ENCODE peak calls at places on chromosomes 16 and 17, in eight cellular contexts. R is neural progenitor cell, U is OCI-LY7, A is HCT116, V is MM.1S, X is hepatocyte, M is PC-3, E is SK-N-SH. Q is an unnamed sample.

GRCh38 chr17:19641687-19642372 is 6.7 kb upstream of the ALDH3A2 start:
- DNase-seq in R (no peak), U (no peak), A (no peak), V (no peak), X (no peak), M (peak; percentile 81), E (no peak), Q (no peak)

GRCh38 chr16:68689921-68690320 is 44.8 kb downstream of the CDH3 start:
- DNase-seq in R (no peak), U (no peak), A (no peak), V (no peak), X (no peak), M (no peak), E (no peak), Q (no peak)

GRCh38 chr17:59466943-59467801 is 98.2 kb upstream of the DHX40 start:
- DNase-seq in R (peak; percentile 19), U (no peak), A (no peak), V (no peak), X (no peak), M (no peak), E (no peak), Q (no peak)

GRCh38 chr17:17790673-17791464 is 45.9 kb downstream of the SREBF1 start:
- DNase-seq in R (no peak), U (no peak), A (no peak), V (no peak), X (no peak), M (no peak), E (peak; percentile 76), Q (no peak)

GRCh38 chr16:56203052-56203451 is 11.8 kb downstream of the GNAO1 start:
- DNase-seq in R (peak; percentile 56), U (peak; percentile 32), A (peak; percentile 16), V (peak; percentile 30), X (peak; percentile 25), M (no peak), E (peak; percentile 44), Q (peak; percentile 26)

GRCh38 chr16:86891121-86891520 is 312.8 kb downstream of the FOXL1 start:
- DNase-seq in R (no peak), U (no peak), A (no peak), V (no peak), X (no peak), M (no peak), E (no peak), Q (no peak)

GRCh38 chr16:12907670-12908233 is 6.4 kb downstream of the SHISA9 start:
- DNase-seq in R (peak; percentile 58), U (peak; percentile 31), A (no peak), V (no peak), X (no peak), M (peak; percentile 33), E (peak; percentile 38), Q (peak; percentile 23)

GRCh38 chr17:67546578-67547527 is 169.8 kb downstream of the PITPNC1 start:
- DNase-seq in R (no peak), U (peak; percentile 24), A (no peak), V (no peak), X (peak; percentile 51), M (no peak), E (no peak), Q (peak; percentile 38)

GRCh38 chr16:73166394-73166971 is 118.6 kb upstream of the ZFHX3 start:
- DNase-seq in R (peak; percentile 32), U (no peak), A (no peak), V (no peak), X (no peak), M (no peak), E (no peak), Q (no peak)

GRCh38 chr16:12572316-12572985 is 231.2 kb downstream of the CPPED1 start:
- DNase-seq in R (no peak), U (no peak), A (no peak), V (no peak), X (no peak), M (no peak), E (no peak), Q (no peak)

GRCh38 chr17:41633498-41634197 is 9.3 kb upstream of the KRT17 start:
- DNase-seq in R (peak; percentile 23), U (peak; percentile 7), A (no peak), V (no peak), X (no peak), M (no peak), E (no peak), Q (no peak)

GRCh38 chr16:15643453-15644305 is 725 bp upstream of the MARF1 start:
- DNase-seq in R (no peak), U (peak; percentile 78), A (peak; percentile 44), V (peak; percentile 55), X (peak; percentile 77), M (peak; percentile 53), E (peak; percentile 65), Q (peak; percentile 87)

GRCh38 chr17:43349142-43349541 is 49.7 kb upstream of the ARL4D start:
- DNase-seq in R (no peak), U (no peak), A (no peak), V (no peak), X (no peak), M (no peak), E (no peak), Q (no peak)
- H3K9me3 ChIP-seq in R (peaks cover 8% of the 10 kb centered on the region), U (peaks cover 23% of the 10 kb centered on the region), A (peaks cover 16% of the 10 kb centered on the region), V (peaks cover 3% of the 10 kb centered on the region), X (peaks cover 18% of the 10 kb centered on the region), M (peaks cover 4% of the 10 kb centered on the region), E (peaks cover 4% of the 10 kb centered on the region), Q (peaks cover 4% of the 10 kb centered on the region)

GRCh38 chr16:89472711-89473075 is 17.7 kb downstream of the ANKRD11 start:
- DNase-seq in R (no peak), U (no peak), A (no peak), V (no peak), X (no peak), M (no peak), E (no peak), Q (no peak)
- H3K4me1 ChIP-seq in R (peaks cover 18% of the 10 kb centered on the region), U (peaks cover 44% of the 10 kb centered on the region), A (peaks cover 69% of the 10 kb centered on the region), V (no peaks in the 10 kb centered on the region), X (peaks cover 53% of the 10 kb centered on the region), M (peaks cover 55% of the 10 kb centered on the region), E (peaks cover 21% of the 10 kb centered on the region), Q (peaks cover 51% of the 10 kb centered on the region)

GRCh38 chr16:82630219-82630618 is 3.5 kb downstream of the CDH13 start:
- DNase-seq in R (no peak), U (no peak), A (no peak), V (no peak), X (no peak), M (peak; percentile 55), E (no peak), Q (peak; percentile 74)

GRCh38 chr16:82628741-82629140 is 2.0 kb downstream of the CDH13 start:
- DNase-seq in R (no peak), U (no peak), A (no peak), V (no peak), X (no peak), M (no peak), E (no peak), Q (no peak)

GRCh38 chr16:82625066-82625968 is 1.5 kb upstream of the CDH13 start:
- DNase-seq in R (no peak), U (no peak), A (no peak), V (no peak), X (no peak), M (no peak), E (no peak), Q (no peak)

GRCh38 chr16:82629441-82630027 is 2.8 kb downstream of the CDH13 start:
- DNase-seq in R (peak; percentile 38), U (no peak), A (no peak), V (no peak), X (no peak), M (peak; percentile 88), E (no peak), Q (peak; percentile 83)

GRCh38 chr16:82627811-82628339 is 1.1 kb downstream of the CDH13 start:
- DNase-seq in R (peak; percentile 68), U (no peak), A (no peak), V (no peak), X (no peak), M (peak; percentile 51), E (no peak), Q (peak; percentile 68)
- TF ChIP-seq EZH2phosphoT487 in R (no peak), U (no peak), A (no peak), V (no peak), X (no peak), M (no peak), E (no peak), Q (no peak)

GRCh38 chr16:55073830-55074229 is 143.2 kb downstream of the IRX5 start:
- DNase-seq in R (no peak), U (no peak), A (no peak), V (no peak), X (no peak), M (no peak), E (no peak), Q (no peak)
- H3K9me3 ChIP-seq in R (no peaks in the 10 kb centered on the region), U (no peaks in the 10 kb centered on the region), A (no peaks in the 10 kb centered on the region), V (no peaks in the 10 kb centered on the region), X (no peaks in the 10 kb centered on the region), M (no peaks in the 10 kb centered on the region), E (no peaks in the 10 kb centered on the region), Q (no peaks in the 10 kb centered on the region)

GRCh38 chr16:89363621-89364393 is 126.6 kb downstream of the ANKRD11 start:
- DNase-seq in R (peak; percentile 48), U (no peak), A (peak; percentile 76), V (no peak), X (peak; percentile 63), M (peak; percentile 59), E (peak; percentile 21), Q (peak; percentile 84)

GRCh38 chr16:89364603-89365002 is 125.8 kb downstream of the ANKRD11 start:
- DNase-seq in R (no peak), U (no peak), A (no peak), V (no peak), X (no peak), M (no peak), E (peak; percentile 75), Q (peak; percentile 74)

GRCh38 chr16:89360760-89361435 is 129.5 kb downstream of the ANKRD11 start:
- DNase-seq in R (no peak), U (peak; percentile 53), A (no peak), V (no peak), X (no peak), M (no peak), E (no peak), Q (no peak)

GRCh38 chr16:89359296-89360147 is 130.8 kb downstream of the ANKRD11 start:
- DNase-seq in R (no peak), U (no peak), A (no peak), V (no peak), X (no peak), M (no peak), E (no peak), Q (peak; percentile 36)

GRCh38 chr16:89361756-89362155 is 128.6 kb downstream of the ANKRD11 start:
- DNase-seq in R (no peak), U (no peak), A (no peak), V (no peak), X (no peak), M (no peak), E (no peak), Q (no peak)
- H3K4me1 ChIP-seq in R (peaks cover 57% of the 10 kb centered on the region), U (peaks cover 72% of the 10 kb centered on the region), A (peaks cover 60% of the 10 kb centered on the region), V (no peaks in the 10 kb centered on the region), X (peaks cover 66% of the 10 kb centered on the region), M (peaks cover 26% of the 10 kb centered on the region), E (peaks cover 24% of the 10 kb centered on the region), Q (peaks cover 39% of the 10 kb centered on the region)

GRCh38 chr16:4593069-4593468 is 21.6 kb downstream of the UBALD1 start:
- DNase-seq in R (peak; percentile 63), U (no peak), A (no peak), V (no peak), X (no peak), M (no peak), E (peak; percentile 22), Q (no peak)
- TF ChIP-seq EZH2phosphoT487 in R (no peak), U (no peak), A (no peak), V (no peak), X (no peak), M (no peak), E (no peak), Q (no peak)

GRCh38 chr16:5603836-5604235 is 506.2 kb upstream of the EEF2KMT start:
- DNase-seq in R (no peak), U (no peak), A (no peak), V (no peak), X (no peak), M (no peak), E (no peak), Q (no peak)
- H3K9me3 ChIP-seq in R (no peaks in the 10 kb centered on the region), U (no peaks in the 10 kb centered on the region), A (no peaks in the 10 kb centered on the region), V (no peaks in the 10 kb centered on the region), X (no peaks in the 10 kb centered on the region), M (no peaks in the 10 kb centered on the region), E (no peaks in the 10 kb centered on the region), Q (no peaks in the 10 kb centered on the region)